ENCODE peak calls at places on chromosome 14, in eight cellular contexts. One of them, this sample, is unnamed.
A peak's percentile ranks its signal among the peaks of the same experiment; 100 is the strongest.

GRCh38 chr14:89908712-89909450 is 45.6 kb downstream of the EFCAB11 start:
- DNase-seq in neuronal stem cell: no peak
- DNase-seq in activated CD4-positive, CD25-positive, alpha-beta regulatory T cell: no peak
- DNase-seq in iPS-NIHi11: no peak
- DNase-seq in germinal center: no peak
- DNase-seq in EL: no peak
- DNase-seq in ascending aorta: no peak
- DNase-seq in H9: no peak
- DNase-seq in this sample: no peak

GRCh38 chr14:22265319-22266140 is 323.5 kb downstream of the DAD1 start:
- DNase-seq in EL: no peak
- DNase-seq in activated CD4-positive, CD25-positive, alpha-beta regulatory T cell: no peak
- DNase-seq in ascending aorta: no peak
- DNase-seq in iPS-NIHi11: peak; percentile 32
- DNase-seq in H9: no peak
- DNase-seq in germinal center: peak; percentile 15
- DNase-seq in neuronal stem cell: no peak
- DNase-seq in this sample: no peak

GRCh38 chr14:52922656-52923055 is 28.2 kb downstream of the FERMT2 start:
- DNase-seq in neuronal stem cell: no peak
- DNase-seq in ascending aorta: no peak
- DNase-seq in germinal center: no peak
- DNase-seq in iPS-NIHi11: no peak
- DNase-seq in H9: no peak
- DNase-seq in activated CD4-positive, CD25-positive, alpha-beta regulatory T cell: no peak
- DNase-seq in EL: peak; percentile 74
- DNase-seq in this sample: no peak

GRCh38 chr14:74574706-74575105 is 37.3 kb downstream of the LTBP2 start:
- DNase-seq in neuronal stem cell: no peak
- DNase-seq in germinal center: no peak
- DNase-seq in activated CD4-positive, CD25-positive, alpha-beta regulatory T cell: no peak
- DNase-seq in ascending aorta: no peak
- DNase-seq in H9: no peak
- DNase-seq in iPS-NIHi11: no peak
- DNase-seq in EL: no peak
- DNase-seq in this sample: no peak

GRCh38 chr14:69354383-69355154 is 43.5 kb downstream of the ERH start:
- DNase-seq in iPS-NIHi11: no peak
- DNase-seq in germinal center: peak; percentile 84
- DNase-seq in EL: no peak
- DNase-seq in H9: no peak
- DNase-seq in ascending aorta: no peak
- DNase-seq in neuronal stem cell: no peak
- DNase-seq in activated CD4-positive, CD25-positive, alpha-beta regulatory T cell: peak; percentile 43
- DNase-seq in this sample: no peak

GRCh38 chr14:35333797-35334743 is 41.9 kb downstream of the PSMA6 start:
- DNase-seq in germinal center: no peak
- DNase-seq in H9: no peak
- DNase-seq in ascending aorta: no peak
- DNase-seq in neuronal stem cell: no peak
- DNase-seq in iPS-NIHi11: no peak
- DNase-seq in EL: no peak
- DNase-seq in activated CD4-positive, CD25-positive, alpha-beta regulatory T cell: no peak
- DNase-seq in this sample: no peak

GRCh38 chr14:101289230-101289690 is 272.0 kb upstream of the DIO3 start:
- DNase-seq in ascending aorta: no peak
- DNase-seq in germinal center: no peak
- DNase-seq in EL: no peak
- DNase-seq in iPS-NIHi11: no peak
- DNase-seq in neuronal stem cell: no peak
- DNase-seq in activated CD4-positive, CD25-positive, alpha-beta regulatory T cell: no peak
- DNase-seq in H9: no peak
- DNase-seq in this sample: no peak

GRCh38 chr14:102111101-102111500 is 24.3 kb upstream of the HSP90AA1 start:
- DNase-seq in activated CD4-positive, CD25-positive, alpha-beta regulatory T cell: no peak
- DNase-seq in H9: no peak
- DNase-seq in EL: no peak
- DNase-seq in iPS-NIHi11: no peak
- DNase-seq in ascending aorta: no peak
- DNase-seq in germinal center: no peak
- DNase-seq in neuronal stem cell: no peak
- DNase-seq in this sample: no peak

GRCh38 chr14:94945615-94946014 is 175.7 kb upstream of the GSC start:
- DNase-seq in H9: no peak
- DNase-seq in iPS-NIHi11: no peak
- DNase-seq in germinal center: no peak
- DNase-seq in neuronal stem cell: no peak
- DNase-seq in activated CD4-positive, CD25-positive, alpha-beta regulatory T cell: no peak
- DNase-seq in ascending aorta: no peak
- DNase-seq in EL: no peak
- DNase-seq in this sample: no peak

GRCh38 chr14:78863143-78863542 is 693.0 kb downstream of the NRXN3 start:
- DNase-seq in activated CD4-positive, CD25-positive, alpha-beta regulatory T cell: no peak
- DNase-seq in iPS-NIHi11: peak; percentile 73
- DNase-seq in neuronal stem cell: peak; percentile 68
- DNase-seq in EL: peak; percentile 47
- DNase-seq in ascending aorta: no peak
- DNase-seq in H9: peak; percentile 53
- DNase-seq in germinal center: no peak
- DNase-seq in this sample: no peak

GRCh38 chr14:77889971-77890442 is 90.1 kb downstream of the ADCK1 start:
- DNase-seq in ascending aorta: no peak
- DNase-seq in germinal center: no peak
- DNase-seq in neuronal stem cell: no peak
- DNase-seq in activated CD4-positive, CD25-positive, alpha-beta regulatory T cell: no peak
- DNase-seq in iPS-NIHi11: no peak
- DNase-seq in EL: peak; percentile 76
- DNase-seq in H9: no peak
- DNase-seq in this sample: no peak

GRCh38 chr14:100815478-100816285 is 10.2 kb upstream of the MEG3 start:
- DNase-seq in iPS-NIHi11: no peak
- DNase-seq in H9: no peak
- DNase-seq in activated CD4-positive, CD25-positive, alpha-beta regulatory T cell: no peak
- DNase-seq in ascending aorta: no peak
- DNase-seq in EL: peak; percentile 38
- DNase-seq in germinal center: no peak
- DNase-seq in neuronal stem cell: no peak
- DNase-seq in this sample: no peak

GRCh38 chr14:55581011-55581806 is 1.2 kb downstream of the KTN1 start:
- DNase-seq in H9: peak; percentile 46
- DNase-seq in germinal center: peak; percentile 30
- DNase-seq in iPS-NIHi11: peak; percentile 37
- DNase-seq in EL: peak; percentile 62
- DNase-seq in neuronal stem cell: no peak
- DNase-seq in ascending aorta: no peak
- DNase-seq in activated CD4-positive, CD25-positive, alpha-beta regulatory T cell: peak; percentile 18
- DNase-seq in this sample: peak; percentile 73